ENCODE peak calls at places on chromosomes 1 and 21, in six cellular contexts. One of them, this sample, is unnamed.

GRCh38 chr1:183094376-183094775 is 71.2 kb downstream of the LAMC1 start:
- DNase-seq in non-pigmented ciliary epithelial cell: no peak
- DNase-seq in mucosa of descending colon: no peak
- DNase-seq in left lung: no peak
- DNase-seq in HTR-8/SVneo: no peak
- DNase-seq in NCI-H2081: no peak
- DNase-seq in this sample: no peak

GRCh38 chr1:34683616-34684015 is 71.2 kb upstream of the GJB5 start:
- DNase-seq in HTR-8/SVneo: no peak
- DNase-seq in mucosa of descending colon: no peak
- DNase-seq in left lung: no peak
- DNase-seq in NCI-H2081: no peak
- DNase-seq in non-pigmented ciliary epithelial cell: no peak
- DNase-seq in this sample: no peak

GRCh38 chr1:15728937-15729657 is 7.0 kb upstream of the SLC25A34 start:
- DNase-seq in mucosa of descending colon: no peak
- DNase-seq in HTR-8/SVneo: no peak
- DNase-seq in left lung: no peak
- DNase-seq in non-pigmented ciliary epithelial cell: no peak
- DNase-seq in NCI-H2081: no peak
- DNase-seq in this sample: no peak

GRCh38 chr1:234175363-234175762 is 197.9 kb upstream of the COA6 start:
- DNase-seq in HTR-8/SVneo: no peak
- DNase-seq in left lung: no peak
- DNase-seq in mucosa of descending colon: no peak
- DNase-seq in non-pigmented ciliary epithelial cell: no peak
- DNase-seq in NCI-H2081: no peak
- DNase-seq in this sample: no peak

GRCh38 chr1:181475580-181475979 is 7.7 kb upstream of the CACNA1E start:
- DNase-seq in NCI-H2081: no peak
- DNase-seq in left lung: no peak
- DNase-seq in non-pigmented ciliary epithelial cell: no peak
- DNase-seq in mucosa of descending colon: no peak
- DNase-seq in HTR-8/SVneo: no peak
- DNase-seq in this sample: no peak

GRCh38 chr1:46487818-46488218 is 1.8 kb upstream of the DMBX1 start:
- DNase-seq in left lung: no peak
- DNase-seq in non-pigmented ciliary epithelial cell: no peak
- DNase-seq in HTR-8/SVneo: no peak
- DNase-seq in mucosa of descending colon: no peak
- DNase-seq in NCI-H2081: no peak
- DNase-seq in this sample: no peak

GRCh38 chr1:245969274-245969673 is 537.8 kb downstream of the SMYD3 start:
- DNase-seq in left lung: no peak
- DNase-seq in mucosa of descending colon: no peak
- DNase-seq in NCI-H2081: no peak
- DNase-seq in non-pigmented ciliary epithelial cell: peak
- DNase-seq in HTR-8/SVneo: peak
- DNase-seq in this sample: peak

GRCh38 chr1:17272641-17273040 is 23.7 kb downstream of the PADI3 start:
- DNase-seq in left lung: no peak
- DNase-seq in mucosa of descending colon: peak
- DNase-seq in NCI-H2081: no peak
- DNase-seq in HTR-8/SVneo: no peak
- DNase-seq in non-pigmented ciliary epithelial cell: no peak
- DNase-seq in this sample: no peak

GRCh38 chr21:38933731-38934130 is 128.0 kb downstream of the ETS2 start:
- DNase-seq in HTR-8/SVneo: no peak
- DNase-seq in left lung: no peak
- DNase-seq in non-pigmented ciliary epithelial cell: no peak
- DNase-seq in mucosa of descending colon: peak
- DNase-seq in NCI-H2081: no peak
- DNase-seq in this sample: no peak

GRCh38 chr1:3052501-3052900 is 16.5 kb upstream of the PRDM16 start:
- DNase-seq in mucosa of descending colon: no peak
- DNase-seq in left lung: peak
- DNase-seq in non-pigmented ciliary epithelial cell: no peak
- DNase-seq in NCI-H2081: no peak
- DNase-seq in HTR-8/SVneo: no peak
- DNase-seq in this sample: no peak

GRCh38 chr1:61477301-61477700 is 247.6 kb downstream of the TM2D1 start:
- DNase-seq in NCI-H2081: no peak
- DNase-seq in HTR-8/SVneo: no peak
- DNase-seq in mucosa of descending colon: no peak
- DNase-seq in left lung: no peak
- DNase-seq in non-pigmented ciliary epithelial cell: no peak
- DNase-seq in this sample: no peak

GRCh38 chr1:61642475-61643232 is 82.3 kb downstream of the TM2D1 start:
- DNase-seq in non-pigmented ciliary epithelial cell: no peak
- DNase-seq in NCI-H2081: no peak
- DNase-seq in HTR-8/SVneo: no peak
- DNase-seq in left lung: no peak
- DNase-seq in mucosa of descending colon: no peak
- DNase-seq in this sample: no peak

GRCh38 chr1:162702628-162703027 is 70.4 kb downstream of the DDR2 start:
- DNase-seq in NCI-H2081: no peak
- DNase-seq in mucosa of descending colon: no peak
- DNase-seq in HTR-8/SVneo: no peak
- DNase-seq in non-pigmented ciliary epithelial cell: no peak
- DNase-seq in left lung: no peak
- DNase-seq in this sample: no peak

GRCh38 chr1:186617860-186618780 is 62.1 kb downstream of the PTGS2 start:
- DNase-seq in non-pigmented ciliary epithelial cell: no peak
- DNase-seq in mucosa of descending colon: peak
- DNase-seq in NCI-H2081: peak
- DNase-seq in left lung: peak
- DNase-seq in HTR-8/SVneo: no peak
- DNase-seq in this sample: peak

GRCh38 chr1:245983294-245983967 is 523.6 kb downstream of the SMYD3 start:
- DNase-seq in HTR-8/SVneo: no peak
- DNase-seq in mucosa of descending colon: no peak
- DNase-seq in left lung: no peak
- DNase-seq in NCI-H2081: no peak
- DNase-seq in non-pigmented ciliary epithelial cell: no peak
- DNase-seq in this sample: no peak

GRCh38 chr1:31689821-31690220 is 14.0 kb downstream of the COL16A1 start:
- DNase-seq in mucosa of descending colon: no peak
- DNase-seq in NCI-H2081: no peak
- DNase-seq in non-pigmented ciliary epithelial cell: peak
- DNase-seq in HTR-8/SVneo: peak
- DNase-seq in left lung: no peak
- DNase-seq in this sample: peak

GRCh38 chr1:54304518-54304917 is 101.7 kb downstream of the SSBP3 start:
- DNase-seq in left lung: no peak
- DNase-seq in NCI-H2081: no peak
- DNase-seq in mucosa of descending colon: no peak
- DNase-seq in non-pigmented ciliary epithelial cell: no peak
- DNase-seq in HTR-8/SVneo: no peak
- DNase-seq in this sample: no peak

GRCh38 chr1:231518485-231519035 is 9.9 kb upstream of the TSNAX start:
- DNase-seq in non-pigmented ciliary epithelial cell: no peak
- DNase-seq in left lung: no peak
- DNase-seq in NCI-H2081: peak
- DNase-seq in mucosa of descending colon: no peak
- DNase-seq in HTR-8/SVneo: no peak
- DNase-seq in this sample: no peak

GRCh38 chr1:107867422-107867821 is 97.6 kb downstream of the VAV3 start:
- DNase-seq in NCI-H2081: no peak
- DNase-seq in non-pigmented ciliary epithelial cell: no peak
- DNase-seq in mucosa of descending colon: no peak
- DNase-seq in HTR-8/SVneo: no peak
- DNase-seq in left lung: no peak
- DNase-seq in this sample: no peak

GRCh38 chr1:43329995-43330751 is 7.4 kb upstream of the MPL start:
- DNase-seq in left lung: peak
- DNase-seq in mucosa of descending colon: peak
- DNase-seq in NCI-H2081: no peak
- DNase-seq in HTR-8/SVneo: peak
- DNase-seq in non-pigmented ciliary epithelial cell: peak
- DNase-seq in this sample: peak

GRCh38 chr1:210293191-210293607 is 35.5 kb upstream of the HHAT start:
- DNase-seq in non-pigmented ciliary epithelial cell: no peak
- DNase-seq in mucosa of descending colon: peak
- DNase-seq in left lung: no peak
- DNase-seq in NCI-H2081: no peak
- DNase-seq in HTR-8/SVneo: no peak
- DNase-seq in this sample: peak

GRCh38 chr21:46124083-46124925 is 26.4 kb downstream of the COL6A2 start:
- DNase-seq in NCI-H2081: no peak
- DNase-seq in left lung: peak
- DNase-seq in mucosa of descending colon: peak
- DNase-seq in non-pigmented ciliary epithelial cell: no peak
- DNase-seq in HTR-8/SVneo: no peak
- DNase-seq in this sample: no peak

GRCh38 chr1:43435146-43436145 is 18.3 kb downstream of the HYI start:
- DNase-seq in non-pigmented ciliary epithelial cell: no peak
- DNase-seq in NCI-H2081: no peak
- DNase-seq in mucosa of descending colon: no peak
- DNase-seq in left lung: no peak
- DNase-seq in HTR-8/SVneo: no peak
- DNase-seq in this sample: no peak

GRCh38 chr1:80656011-80656627 is 1144.6 kb upstream of the ADGRL2 start:
- DNase-seq in non-pigmented ciliary epithelial cell: no peak
- DNase-seq in left lung: no peak
- DNase-seq in mucosa of descending colon: no peak
- DNase-seq in HTR-8/SVneo: no peak
- DNase-seq in NCI-H2081: peak
- DNase-seq in this sample: no peak

GRCh38 chr1:173050865-173051264 is at the start of gene TNFSF18:
- DNase-seq in non-pigmented ciliary epithelial cell: peak
- DNase-seq in mucosa of descending colon: no peak
- DNase-seq in HTR-8/SVneo: no peak
- DNase-seq in NCI-H2081: peak
- DNase-seq in left lung: no peak
- DNase-seq in this sample: no peak